ENCODE peak calls at places on chromosomes 6 and 20, in ten cellular contexts. Y is activated CD8-positive, alpha-beta T cell treated with anti-CD3 and anti-CD28 coated beads for 36 hours; R is HFF-Myc; F is posterior cingulate gyrus; L is omental fat pad; O is CD4-positive, alpha-beta memory T cell; C is activated naive CD4-positive, alpha-beta T cell; U is A172; H is lung microvascular endothelial cell; V is MCF 10A. D is an unnamed sample.

GRCh38 chr6:29989211-29989610 is 46.9 kb downstream of the HLA-A start:
- DNase-seq in U (peak; percentile 33), L (no peak), V (no peak), H (no peak), C (no peak), O (no peak), F (no peak), Y (no peak), R (no peak), D (no peak)

GRCh38 chr6:98486052-98486451 is 348.3 kb upstream of the POU3F2 start:
- DNase-seq in C (no peak), R (no peak), H (no peak), U (no peak), V (no peak), L (no peak), O (no peak), F (no peak), Y (no peak), D (peak; percentile 2)

GRCh38 chr6:152587473-152587872 is 49.7 kb downstream of the SYNE1 start:
- DNase-seq in Y (no peak), R (no peak), L (no peak), V (no peak), H (no peak), U (no peak), O (no peak), C (no peak), F (no peak), D (no peak)

GRCh38 chr6:46704562-46704961 is 16.9 kb downstream of the TDRD6 start:
- DNase-seq in R (no peak), C (no peak), Y (no peak), U (no peak), L (no peak), O (no peak), H (peak; percentile 19), F (no peak), V (peak; percentile 53), D (no peak)

GRCh38 chr6:78947962-78948361 is 80.6 kb downstream of the IRAK1BP1 start:
- DNase-seq in R (peak; percentile 33), F (no peak), Y (no peak), O (no peak), L (no peak), H (no peak), U (peak; percentile 57), V (peak; percentile 25), C (no peak), D (no peak)

GRCh38 chr6:42331019-42331418 is 113.4 kb upstream of the MRPS10 start:
- DNase-seq in O (no peak), V (no peak), R (no peak), C (no peak), H (no peak), F (no peak), Y (no peak), L (no peak), U (no peak), D (no peak)

GRCh38 chr6:70221025-70221714 is 81.7 kb downstream of the COL9A1 start:
- DNase-seq in R (peak; percentile 4), C (no peak), F (no peak), O (peak; percentile 25), L (no peak), H (peak; percentile 47), V (peak; percentile 33), Y (peak; percentile 7), U (peak; percentile 8), D (peak; percentile 52)

GRCh38 chr20:53735536-53736050 is 142.0 kb upstream of the ZNF217 start:
- DNase-seq in U (peak; percentile 95), F (no peak), L (no peak), R (no peak), O (no peak), V (peak; percentile 89), Y (no peak), H (no peak), C (no peak), D (peak; percentile 84)

GRCh38 chr6:122845464-122845863 is 56.4 kb downstream of the SMPDL3A start:
- DNase-seq in V (no peak), L (no peak), F (no peak), U (no peak), H (no peak), R (no peak), O (no peak), Y (no peak), C (no peak), D (no peak)

GRCh38 chr6:166581091-166581511 is 5.4 kb downstream of the RAMACL start:
- DNase-seq in V (no peak), L (no peak), H (no peak), F (no peak), R (no peak), U (no peak), O (no peak), Y (no peak), C (no peak), D (no peak)

GRCh38 chr6:144151010-144151727 is 852 bp downstream of the STX11 start:
- DNase-seq in U (no peak), C (peak; percentile 43), Y (peak; percentile 82), H (peak; percentile 80), R (no peak), O (peak; percentile 72), F (no peak), V (no peak), L (no peak), D (no peak)

GRCh38 chr6:8940356-8940755 is 505.0 kb upstream of the SLC35B3 start:
- DNase-seq in R (no peak), C (no peak), U (no peak), V (no peak), Y (no peak), O (no peak), H (no peak), F (no peak), L (no peak), D (no peak)

GRCh38 chr20:45293041-45294002 is 13.3 kb upstream of the RBPJL start:
- DNase-seq in Y (peak; percentile 91), H (peak; percentile 80), U (peak; percentile 27), F (peak; percentile 82), V (peak; percentile 79), O (peak; percentile 70), C (peak; percentile 62), L (peak; percentile 83), R (no peak), D (peak; percentile 91)

GRCh38 chr6:101089640-101090039 is 208.5 kb upstream of the ASCC3 start:
- DNase-seq in U (no peak), F (no peak), V (no peak), H (no peak), L (no peak), C (no peak), Y (no peak), R (no peak), O (no peak), D (no peak)

GRCh38 chr6:5541751-5542432 is 280.6 kb downstream of the FARS2 start:
- DNase-seq in O (no peak), C (no peak), H (no peak), Y (peak; percentile 27), F (no peak), V (peak; percentile 11), U (peak; percentile 90), R (no peak), L (no peak), D (no peak)

GRCh38 chr20:15411781-15412180 is 1074.4 kb upstream of the FLRT3 start:
- DNase-seq in L (no peak), U (no peak), V (no peak), O (no peak), F (no peak), C (no peak), R (no peak), H (no peak), Y (no peak), D (no peak)

GRCh38 chr20:10563935-10564492 is 109.8 kb downstream of the JAG1 start:
- DNase-seq in Y (no peak), C (no peak), U (no peak), R (no peak), H (no peak), L (no peak), O (no peak), V (no peak), F (no peak), D (no peak)

GRCh38 chr6:44307217-44307616 is 5.9 kb downstream of the AARS2 start:
- DNase-seq in R (no peak), F (no peak), V (no peak), C (no peak), L (no peak), O (no peak), U (no peak), Y (no peak), H (no peak), D (no peak)

GRCh38 chr20:38211200-38212097 is 46.4 kb upstream of the TGM2 start:
- DNase-seq in O (no peak), F (peak; percentile 51), Y (no peak), C (no peak), L (no peak), H (no peak), U (no peak), V (peak; percentile 66), R (no peak), D (no peak)

GRCh38 chr6:83467620-83468036 is 36.8 kb upstream of the ME1 start:
- DNase-seq in O (no peak), U (no peak), V (no peak), F (peak; percentile 14), C (no peak), Y (no peak), H (no peak), R (no peak), L (no peak), D (no peak)

GRCh38 chr20:63152322-63153253 is 63.3 kb downstream of the YTHDF1 start:
- DNase-seq in Y (no peak), U (no peak), V (no peak), R (no peak), F (peak; percentile 5), O (no peak), H (no peak), C (no peak), L (no peak), D (no peak)

GRCh38 chr6:35164868-35165267 is 23.7 kb upstream of the TCP11 start:
- DNase-seq in F (no peak), L (no peak), R (no peak), Y (no peak), U (no peak), C (no peak), V (no peak), H (no peak), O (no peak), D (no peak)

GRCh38 chr6:165636015-165636414 is 27.0 kb downstream of the PDE10A start:
- DNase-seq in L (no peak), F (no peak), V (no peak), H (peak; percentile 56), C (no peak), R (no peak), Y (no peak), U (no peak), O (no peak), D (no peak)

GRCh38 chr6:149064026-149065017 is 253.2 kb upstream of the TAB2 start:
- DNase-seq in C (no peak), Y (no peak), U (no peak), L (no peak), H (no peak), R (no peak), F (no peak), O (no peak), V (no peak), D (no peak)

GRCh38 chr6:158333094-158333493 is 20.8 kb downstream of the TULP4 start:
- DNase-seq in F (no peak), C (no peak), V (no peak), R (no peak), H (no peak), U (no peak), L (no peak), O (no peak), Y (no peak), D (no peak)

GRCh38 chr6:85705220-85705619 is 62.5 kb upstream of the SYNCRIP start:
- DNase-seq in L (no peak), V (no peak), R (no peak), C (no peak), F (no peak), O (no peak), H (no peak), Y (no peak), U (no peak), D (no peak)

GRCh38 chr20:11261533-11262000 is 587.8 kb upstream of the JAG1 start:
- DNase-seq in H (no peak), Y (no peak), L (no peak), F (no peak), C (no peak), U (peak; percentile 89), R (no peak), V (peak; percentile 47), O (no peak), D (peak; percentile 68)

GRCh38 chr6:146851837-146852236 is 253.1 kb downstream of the ADGB start:
- DNase-seq in U (peak; percentile 72), O (no peak), Y (peak; percentile 68), H (no peak), C (no peak), L (no peak), R (peak; percentile 63), V (peak; percentile 35), F (no peak), D (peak; percentile 65)

D was measured in GM03348.